ENCODE peak calls at places on chromosomes 13 and 19, in nine cellular contexts. One of them, this sample, is unnamed.

GRCh38 chr13:101941095-101941777 is 460.6 kb downstream of the FGF14 start:
- DNase-seq in upper lobe of left lung: no peak
- DNase-seq in right atrium auricular region: no peak
- DNase-seq in bronchial epithelial cell: peak; percentile 4
- DNase-seq in GM23338: peak; percentile 57
- DNase-seq in transverse colon: no peak
- DNase-seq in uterus: no peak
- DNase-seq in kidney epithelial cell: no peak
- DNase-seq in lower lobe of right lung: no peak
- DNase-seq in this sample: no peak

GRCh38 chr13:112158961-112159360 is 92.0 kb downstream of the SOX1 start:
- DNase-seq in transverse colon: no peak
- DNase-seq in right atrium auricular region: no peak
- DNase-seq in kidney epithelial cell: no peak
- DNase-seq in bronchial epithelial cell: no peak
- DNase-seq in lower lobe of right lung: no peak
- DNase-seq in uterus: no peak
- DNase-seq in GM23338: no peak
- DNase-seq in upper lobe of left lung: no peak
- DNase-seq in this sample: no peak

GRCh38 chr13:31982124-31982523 is 49.5 kb upstream of the FRY start:
- DNase-seq in kidney epithelial cell: no peak
- DNase-seq in uterus: no peak
- DNase-seq in transverse colon: no peak
- DNase-seq in right atrium auricular region: no peak
- DNase-seq in lower lobe of right lung: no peak
- DNase-seq in bronchial epithelial cell: peak; percentile 50
- DNase-seq in upper lobe of left lung: no peak
- DNase-seq in GM23338: no peak
- DNase-seq in this sample: no peak

GRCh38 chr13:37642201-37642600 is 43.6 kb upstream of the POSTN start:
- DNase-seq in uterus: no peak
- DNase-seq in bronchial epithelial cell: no peak
- DNase-seq in GM23338: no peak
- DNase-seq in kidney epithelial cell: no peak
- DNase-seq in transverse colon: no peak
- DNase-seq in lower lobe of right lung: no peak
- DNase-seq in right atrium auricular region: no peak
- DNase-seq in upper lobe of left lung: no peak
- DNase-seq in this sample: no peak

GRCh38 chr13:66446413-66446812 is 783.7 kb downstream of the PCDH9 start:
- DNase-seq in kidney epithelial cell: no peak
- DNase-seq in bronchial epithelial cell: peak; percentile 23
- DNase-seq in transverse colon: no peak
- DNase-seq in upper lobe of left lung: no peak
- DNase-seq in lower lobe of right lung: no peak
- DNase-seq in GM23338: no peak
- DNase-seq in uterus: no peak
- DNase-seq in right atrium auricular region: no peak
- DNase-seq in this sample: no peak

GRCh38 chr19:50822661-50823208 is 852 bp downstream of the KLK1 start:
- DNase-seq in kidney epithelial cell: no peak
- DNase-seq in upper lobe of left lung: no peak
- DNase-seq in uterus: no peak
- DNase-seq in lower lobe of right lung: no peak
- DNase-seq in transverse colon: no peak
- DNase-seq in right atrium auricular region: no peak
- DNase-seq in bronchial epithelial cell: no peak
- DNase-seq in GM23338: no peak
- DNase-seq in this sample: no peak

GRCh38 chr19:36213793-36214387 is 575 bp downstream of the ZNF565 start:
- DNase-seq in bronchial epithelial cell: no peak
- DNase-seq in GM23338: no peak
- DNase-seq in lower lobe of right lung: peak; percentile 52
- DNase-seq in transverse colon: no peak
- DNase-seq in kidney epithelial cell: no peak
- DNase-seq in uterus: no peak
- DNase-seq in right atrium auricular region: no peak
- DNase-seq in upper lobe of left lung: no peak
- DNase-seq in this sample: no peak

GRCh38 chr13:113433391-113433916 is 19.8 kb downstream of the ADPRHL1 start:
- DNase-seq in upper lobe of left lung: peak; percentile 52
- DNase-seq in kidney epithelial cell: no peak
- DNase-seq in transverse colon: no peak
- DNase-seq in bronchial epithelial cell: no peak
- DNase-seq in right atrium auricular region: no peak
- DNase-seq in uterus: no peak
- DNase-seq in lower lobe of right lung: no peak
- DNase-seq in GM23338: no peak
- DNase-seq in this sample: no peak

GRCh38 chr13:98691360-98691759 is 61.1 kb downstream of the SLC15A1 start:
- DNase-seq in uterus: no peak
- DNase-seq in right atrium auricular region: no peak
- DNase-seq in bronchial epithelial cell: peak; percentile 98
- DNase-seq in GM23338: no peak
- DNase-seq in kidney epithelial cell: no peak
- DNase-seq in transverse colon: no peak
- DNase-seq in upper lobe of left lung: no peak
- DNase-seq in lower lobe of right lung: no peak
- DNase-seq in this sample: no peak

GRCh38 chr19:49798574-49798973 is 14.5 kb downstream of the FUZ start:
- DNase-seq in bronchial epithelial cell: no peak
- DNase-seq in uterus: no peak
- DNase-seq in right atrium auricular region: no peak
- DNase-seq in upper lobe of left lung: no peak
- DNase-seq in GM23338: no peak
- DNase-seq in lower lobe of right lung: no peak
- DNase-seq in transverse colon: no peak
- DNase-seq in kidney epithelial cell: no peak
- DNase-seq in this sample: no peak

GRCh38 chr13:57740719-57741118 is 109.2 kb downstream of the PCDH17 start:
- DNase-seq in kidney epithelial cell: no peak
- DNase-seq in right atrium auricular region: no peak
- DNase-seq in GM23338: no peak
- DNase-seq in lower lobe of right lung: no peak
- DNase-seq in transverse colon: no peak
- DNase-seq in bronchial epithelial cell: no peak
- DNase-seq in uterus: no peak
- DNase-seq in upper lobe of left lung: no peak
- DNase-seq in this sample: no peak

GRCh38 chr13:55553736-55554135 is 1587.0 kb upstream of the PRR20A start:
- DNase-seq in transverse colon: no peak
- DNase-seq in bronchial epithelial cell: no peak
- DNase-seq in right atrium auricular region: no peak
- DNase-seq in uterus: no peak
- DNase-seq in kidney epithelial cell: no peak
- DNase-seq in lower lobe of right lung: no peak
- DNase-seq in GM23338: no peak
- DNase-seq in upper lobe of left lung: no peak
- DNase-seq in this sample: no peak

GRCh38 chr19:37329686-37330085 is 41.2 kb upstream of the ZNF527 start:
- DNase-seq in upper lobe of left lung: no peak
- DNase-seq in uterus: no peak
- DNase-seq in bronchial epithelial cell: no peak
- DNase-seq in lower lobe of right lung: no peak
- DNase-seq in transverse colon: no peak
- DNase-seq in right atrium auricular region: no peak
- DNase-seq in kidney epithelial cell: no peak
- DNase-seq in GM23338: peak; percentile 67
- DNase-seq in this sample: no peak

GRCh38 chr13:81275666-81276258 is 934.8 kb upstream of the SPRY2 start:
- DNase-seq in bronchial epithelial cell: no peak
- DNase-seq in lower lobe of right lung: no peak
- DNase-seq in right atrium auricular region: no peak
- DNase-seq in GM23338: peak; percentile 41
- DNase-seq in transverse colon: no peak
- DNase-seq in uterus: no peak
- DNase-seq in kidney epithelial cell: no peak
- DNase-seq in upper lobe of left lung: no peak
- DNase-seq in this sample: no peak

GRCh38 chr19:54473071-54473941 is at the start of gene CDC42EP5:
- DNase-seq in bronchial epithelial cell: peak; percentile 51
- DNase-seq in transverse colon: peak; percentile 86
- DNase-seq in uterus: peak; percentile 77
- DNase-seq in upper lobe of left lung: peak; percentile 90
- DNase-seq in lower lobe of right lung: peak; percentile 59
- DNase-seq in kidney epithelial cell: no peak
- DNase-seq in GM23338: peak; percentile 46
- DNase-seq in right atrium auricular region: peak; percentile 83
- DNase-seq in this sample: peak; percentile 72

GRCh38 chr13:97004096-97004876 is 10.0 kb upstream of the OXGR1 start:
- DNase-seq in lower lobe of right lung: no peak
- DNase-seq in right atrium auricular region: no peak
- DNase-seq in uterus: no peak
- DNase-seq in kidney epithelial cell: no peak
- DNase-seq in GM23338: no peak
- DNase-seq in transverse colon: no peak
- DNase-seq in upper lobe of left lung: no peak
- DNase-seq in bronchial epithelial cell: peak; percentile 54
- DNase-seq in this sample: no peak

GRCh38 chr13:67224148-67224846 is 5.8 kb downstream of the PCDH9 start:
- DNase-seq in GM23338: peak; percentile 83
- DNase-seq in lower lobe of right lung: peak; percentile 77
- DNase-seq in kidney epithelial cell: no peak
- DNase-seq in transverse colon: peak; percentile 64
- DNase-seq in bronchial epithelial cell: peak; percentile 62
- DNase-seq in upper lobe of left lung: no peak
- DNase-seq in uterus: peak; percentile 43
- DNase-seq in right atrium auricular region: peak; percentile 90
- DNase-seq in this sample: peak; percentile 18

GRCh38 chr19:23070353-23070781 is 46.5 kb upstream of the ZNF730 start:
- DNase-seq in bronchial epithelial cell: no peak
- DNase-seq in GM23338: peak; percentile 86
- DNase-seq in transverse colon: peak; percentile 11
- DNase-seq in upper lobe of left lung: peak; percentile 49
- DNase-seq in lower lobe of right lung: no peak
- DNase-seq in kidney epithelial cell: no peak
- DNase-seq in uterus: peak; percentile 26
- DNase-seq in right atrium auricular region: peak; percentile 61
- DNase-seq in this sample: no peak

DNA sequence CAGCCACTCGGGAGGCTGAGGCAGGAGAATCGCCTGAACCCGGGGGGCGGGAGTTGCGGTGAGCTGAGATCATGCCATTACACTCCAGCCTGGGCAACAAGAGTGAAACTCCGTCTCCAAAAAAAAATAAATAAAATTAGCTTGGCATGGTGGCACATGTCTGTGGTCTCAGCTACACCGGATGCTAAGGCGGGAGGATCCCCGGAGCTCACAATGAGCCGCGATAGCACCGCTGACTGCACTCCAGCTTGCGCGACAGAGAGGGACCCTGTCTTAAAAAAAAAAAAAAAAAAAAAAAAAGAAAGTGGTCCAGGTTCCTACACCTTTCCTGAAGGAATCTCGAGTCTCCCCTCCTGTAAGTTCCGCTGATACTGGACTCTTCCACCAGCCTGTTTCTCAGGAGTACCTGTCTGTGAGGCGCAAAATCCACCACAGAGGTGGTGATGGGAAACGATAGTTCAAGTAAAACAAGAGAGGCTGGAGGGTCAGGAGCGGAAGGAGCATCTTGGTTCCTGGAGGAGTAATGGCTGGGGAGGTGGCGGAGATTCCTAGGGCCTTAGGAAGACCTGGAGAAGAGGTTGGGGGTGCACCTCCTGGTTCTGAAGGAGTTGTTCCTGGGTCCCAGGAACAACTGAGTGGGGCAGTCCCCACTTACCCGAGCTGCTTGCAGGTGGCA is 468 bp downstream of the FUT1 start:
- DNase-seq in lower lobe of right lung: no peak
- DNase-seq in transverse colon: no peak
- DNase-seq in GM23338: peak; percentile 60
- DNase-seq in upper lobe of left lung: no peak
- DNase-seq in kidney epithelial cell: no peak
- DNase-seq in right atrium auricular region: no peak
- DNase-seq in bronchial epithelial cell: peak; percentile 38
- DNase-seq in uterus: no peak
- DNase-seq in this sample: no peak
- H3K4me3 ChIP-seq in lower lobe of right lung: peak overlapping the region; percentile 61
- H3K4me3 ChIP-seq in transverse colon: peak overlapping the region; percentile 7
- H3K4me3 ChIP-seq in GM23338: peak overlapping the region; percentile 98
- H3K4me3 ChIP-seq in upper lobe of left lung: peak overlapping the region; percentile 59
- H3K4me3 ChIP-seq in kidney epithelial cell: peak overlapping the region; percentile 49
- H3K4me3 ChIP-seq in right atrium auricular region: peak overlapping the region; percentile 48
- H3K4me3 ChIP-seq in bronchial epithelial cell: peak overlapping the region; percentile 71
- H3K4me3 ChIP-seq in uterus: peak overlapping the region; percentile 14
- H3K4me3 ChIP-seq in this sample: peak overlapping the region; percentile 24

GRCh38 chr19:29761575-29762225 is 46.6 kb upstream of the C19orf12 start:
- DNase-seq in bronchial epithelial cell: no peak
- DNase-seq in GM23338: no peak
- DNase-seq in uterus: no peak
- DNase-seq in right atrium auricular region: no peak
- DNase-seq in kidney epithelial cell: no peak
- DNase-seq in lower lobe of right lung: no peak
- DNase-seq in upper lobe of left lung: no peak
- DNase-seq in transverse colon: peak; percentile 19
- DNase-seq in this sample: no peak
- TF ChIP-seq CTCF in bronchial epithelial cell: no peak
- TF ChIP-seq CTCF in GM23338: no peak
- TF ChIP-seq CTCF in uterus: no peak
- TF ChIP-seq CTCF in right atrium auricular region: no peak
- TF ChIP-seq CTCF in kidney epithelial cell: no peak
- TF ChIP-seq CTCF in lower lobe of right lung: no peak
- TF ChIP-seq CTCF in upper lobe of left lung: no peak
- TF ChIP-seq CTCF in transverse colon: no peak
- TF ChIP-seq CTCF in this sample: no peak

GRCh38 chr13:27853345-27853744 is 61.1 kb downstream of the GSX1 start:
- DNase-seq in transverse colon: no peak
- DNase-seq in GM23338: no peak
- DNase-seq in upper lobe of left lung: no peak
- DNase-seq in uterus: no peak
- DNase-seq in right atrium auricular region: no peak
- DNase-seq in lower lobe of right lung: no peak
- DNase-seq in kidney epithelial cell: no peak
- DNase-seq in bronchial epithelial cell: no peak
- DNase-seq in this sample: no peak
- H3K27me3 ChIP-seq in transverse colon: peaks cover 81% of the 10 kb centered on the region
- H3K27me3 ChIP-seq in GM23338: no peaks in the 10 kb centered on the region
- H3K27me3 ChIP-seq in upper lobe of left lung: no peaks in the 10 kb centered on the region
- H3K27me3 ChIP-seq in uterus: no peaks in the 10 kb centered on the region
- H3K27me3 ChIP-seq in right atrium auricular region: no peaks in the 10 kb centered on the region
- H3K27me3 ChIP-seq in lower lobe of right lung: peaks cover 29% of the 10 kb centered on the region
- H3K27me3 ChIP-seq in kidney epithelial cell: peaks cover 10% of the 10 kb centered on the region
- H3K27me3 ChIP-seq in bronchial epithelial cell: peaks cover 4% of the 10 kb centered on the region
- H3K27me3 ChIP-seq in this sample: peaks cover 5% of the 10 kb centered on the region

DNA sequence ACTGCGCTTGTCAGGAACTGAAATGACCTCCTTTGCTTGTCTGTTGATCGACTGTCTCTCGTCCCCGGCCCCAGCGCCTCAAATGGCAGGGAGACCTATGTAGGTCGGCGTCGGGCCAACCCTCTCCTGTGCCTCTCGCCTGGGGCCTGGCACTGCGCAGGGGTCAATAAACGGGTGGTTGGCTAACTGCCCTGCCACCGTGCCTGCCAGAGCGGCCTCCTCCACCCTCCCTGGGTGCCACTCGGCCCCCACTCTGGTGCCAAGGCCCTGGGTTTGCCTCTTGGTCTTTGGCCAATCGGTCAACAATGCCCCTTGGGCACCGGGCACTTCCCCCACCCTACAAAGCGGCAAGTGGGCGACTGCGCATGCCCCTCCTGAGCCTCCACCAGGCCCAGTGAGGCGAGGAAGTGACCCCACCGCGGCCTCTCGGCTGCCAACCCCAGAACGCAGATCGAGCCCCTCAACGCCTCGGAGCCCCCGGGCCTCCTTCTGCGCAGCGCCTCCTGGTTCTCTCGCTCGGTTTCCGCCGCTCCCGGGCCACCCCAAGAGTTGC is 1.1 kb downstream of the KEAP1 start:
- DNase-seq in bronchial epithelial cell: no peak
- DNase-seq in upper lobe of left lung: peak; percentile 91
- DNase-seq in transverse colon: peak; percentile 89
- DNase-seq in kidney epithelial cell: no peak
- DNase-seq in uterus: peak; percentile 62
- DNase-seq in GM23338: peak; percentile 58
- DNase-seq in lower lobe of right lung: peak; percentile 92
- DNase-seq in right atrium auricular region: peak; percentile 76
- DNase-seq in this sample: no peak
- H3K4me3 ChIP-seq in bronchial epithelial cell: peak overlapping the region; percentile 95
- H3K4me3 ChIP-seq in upper lobe of left lung: peak overlapping the region; percentile 100
- H3K4me3 ChIP-seq in transverse colon: peak overlapping the region; percentile 100
- H3K4me3 ChIP-seq in kidney epithelial cell: peak overlapping the region; percentile 84
- H3K4me3 ChIP-seq in uterus: peak overlapping the region; percentile 79
- H3K4me3 ChIP-seq in GM23338: peak overlapping the region; percentile 90
- H3K4me3 ChIP-seq in lower lobe of right lung: peak overlapping the region; percentile 85
- H3K4me3 ChIP-seq in right atrium auricular region: peak overlapping the region; percentile 99
- H3K4me3 ChIP-seq in this sample: peak overlapping the region; percentile 97

This sample was measured in BJ.